ENCODE peak calls at places on chromosomes 4 and X, in ten cellular contexts. One of them, this sample, is unnamed.

GRCh38 chr4:100547541-100548208 is 29.9 kb upstream of the EMCN start:
- DNase-seq in BJ: no peak
- DNase-seq in HepG2: peak
- DNase-seq in heart left ventricle: no peak
- DNase-seq in breast epithelium: no peak
- DNase-seq in GM23248: no peak
- DNase-seq in lower lobe of right lung: no peak
- DNase-seq in stomach: no peak
- DNase-seq in cardiac muscle cell: no peak
- DNase-seq in retinal pigment epithelial cell: peak
- DNase-seq in this sample: no peak

GRCh38 chrX:78199851-78200250 is 60.4 kb upstream of the TAF9B start:
- DNase-seq in BJ: no peak
- DNase-seq in HepG2: peak
- DNase-seq in heart left ventricle: no peak
- DNase-seq in breast epithelium: no peak
- DNase-seq in GM23248: peak
- DNase-seq in lower lobe of right lung: no peak
- DNase-seq in stomach: no peak
- DNase-seq in cardiac muscle cell: peak
- DNase-seq in retinal pigment epithelial cell: no peak
- DNase-seq in this sample: no peak

GRCh38 chr4:7124643-7125442 is 57.0 kb upstream of the GRPEL1 start:
- DNase-seq in BJ: no peak
- DNase-seq in HepG2: peak
- DNase-seq in heart left ventricle: no peak
- DNase-seq in breast epithelium: no peak
- DNase-seq in GM23248: peak
- DNase-seq in lower lobe of right lung: no peak
- DNase-seq in stomach: peak
- DNase-seq in cardiac muscle cell: peak
- DNase-seq in retinal pigment epithelial cell: peak
- DNase-seq in this sample: peak

GRCh38 chr4:2322801-2323200 is 60.9 kb upstream of the MXD4 start:
- DNase-seq in BJ: peak
- DNase-seq in HepG2: no peak
- DNase-seq in heart left ventricle: no peak
- DNase-seq in breast epithelium: no peak
- DNase-seq in GM23248: no peak
- DNase-seq in lower lobe of right lung: no peak
- DNase-seq in stomach: no peak
- DNase-seq in cardiac muscle cell: no peak
- DNase-seq in retinal pigment epithelial cell: no peak
- DNase-seq in this sample: no peak

GRCh38 chr4:27090406-27090805 is 229.8 kb downstream of the STIM2 start:
- DNase-seq in BJ: no peak
- DNase-seq in HepG2: no peak
- DNase-seq in heart left ventricle: no peak
- DNase-seq in breast epithelium: no peak
- DNase-seq in GM23248: no peak
- DNase-seq in lower lobe of right lung: no peak
- DNase-seq in stomach: no peak
- DNase-seq in cardiac muscle cell: no peak
- DNase-seq in retinal pigment epithelial cell: no peak
- DNase-seq in this sample: no peak

GRCh38 chrX:77446840-77447239 is 349 bp upstream of the FGF16 start:
- DNase-seq in BJ: no peak
- DNase-seq in HepG2: no peak
- DNase-seq in heart left ventricle: no peak
- DNase-seq in breast epithelium: no peak
- DNase-seq in GM23248: peak
- DNase-seq in lower lobe of right lung: no peak
- DNase-seq in stomach: no peak
- DNase-seq in cardiac muscle cell: peak
- DNase-seq in retinal pigment epithelial cell: no peak
- DNase-seq in this sample: no peak

GRCh38 chr4:3642056-3642630 is 109.9 kb upstream of the LRPAP1 start:
- DNase-seq in BJ: no peak
- DNase-seq in HepG2: no peak
- DNase-seq in heart left ventricle: no peak
- DNase-seq in breast epithelium: no peak
- DNase-seq in GM23248: no peak
- DNase-seq in lower lobe of right lung: peak
- DNase-seq in stomach: no peak
- DNase-seq in cardiac muscle cell: no peak
- DNase-seq in retinal pigment epithelial cell: no peak
- DNase-seq in this sample: no peak

GRCh38 chr4:68466185-68466584 is 18.9 kb downstream of the TMPRSS11E start:
- DNase-seq in BJ: peak
- DNase-seq in HepG2: no peak
- DNase-seq in heart left ventricle: no peak
- DNase-seq in breast epithelium: no peak
- DNase-seq in GM23248: peak
- DNase-seq in lower lobe of right lung: no peak
- DNase-seq in stomach: no peak
- DNase-seq in cardiac muscle cell: peak
- DNase-seq in retinal pigment epithelial cell: peak
- DNase-seq in this sample: no peak

GRCh38 chrX:13120017-13120416 is 75.6 kb upstream of the FAM9C start:
- DNase-seq in BJ: no peak
- DNase-seq in HepG2: peak
- DNase-seq in heart left ventricle: peak
- DNase-seq in breast epithelium: no peak
- DNase-seq in GM23248: peak
- DNase-seq in lower lobe of right lung: peak
- DNase-seq in stomach: peak
- DNase-seq in cardiac muscle cell: peak
- DNase-seq in retinal pigment epithelial cell: peak
- DNase-seq in this sample: peak

GRCh38 chr4:24995346-24995745 is 35.4 kb downstream of the LGI2 start:
- DNase-seq in BJ: no peak
- DNase-seq in HepG2: no peak
- DNase-seq in heart left ventricle: no peak
- DNase-seq in breast epithelium: no peak
- DNase-seq in GM23248: no peak
- DNase-seq in lower lobe of right lung: no peak
- DNase-seq in stomach: no peak
- DNase-seq in cardiac muscle cell: peak
- DNase-seq in retinal pigment epithelial cell: no peak
- DNase-seq in this sample: no peak

GRCh38 chr4:101400096-101400495 is 52.8 kb upstream of the PPP3CA start:
- DNase-seq in BJ: no peak
- DNase-seq in HepG2: no peak
- DNase-seq in heart left ventricle: no peak
- DNase-seq in breast epithelium: no peak
- DNase-seq in GM23248: peak
- DNase-seq in lower lobe of right lung: no peak
- DNase-seq in stomach: no peak
- DNase-seq in cardiac muscle cell: peak
- DNase-seq in retinal pigment epithelial cell: no peak
- DNase-seq in this sample: no peak

GRCh38 chr4:169207436-169208089 is 63.2 kb downstream of the SH3RF1 start:
- DNase-seq in BJ: no peak
- DNase-seq in HepG2: no peak
- DNase-seq in heart left ventricle: no peak
- DNase-seq in breast epithelium: no peak
- DNase-seq in GM23248: no peak
- DNase-seq in lower lobe of right lung: no peak
- DNase-seq in stomach: no peak
- DNase-seq in cardiac muscle cell: peak
- DNase-seq in retinal pigment epithelial cell: no peak
- DNase-seq in this sample: no peak

GRCh38 chrX:68147848-68148247 is 285.4 kb downstream of the OPHN1 start:
- DNase-seq in BJ: no peak
- DNase-seq in HepG2: no peak
- DNase-seq in heart left ventricle: no peak
- DNase-seq in breast epithelium: no peak
- DNase-seq in GM23248: no peak
- DNase-seq in lower lobe of right lung: no peak
- DNase-seq in stomach: no peak
- DNase-seq in cardiac muscle cell: no peak
- DNase-seq in retinal pigment epithelial cell: no peak
- DNase-seq in this sample: no peak

GRCh38 chr4:38752393-38752961 is 30.3 kb downstream of the TLR10 start:
- DNase-seq in BJ: no peak
- DNase-seq in HepG2: no peak
- DNase-seq in heart left ventricle: no peak
- DNase-seq in breast epithelium: no peak
- DNase-seq in GM23248: peak
- DNase-seq in lower lobe of right lung: no peak
- DNase-seq in stomach: no peak
- DNase-seq in cardiac muscle cell: peak
- DNase-seq in retinal pigment epithelial cell: no peak
- DNase-seq in this sample: no peak

GRCh38 chr4:153541426-153542096 is 75.4 kb downstream of the TMEM131L start:
- DNase-seq in BJ: peak
- DNase-seq in HepG2: no peak
- DNase-seq in heart left ventricle: no peak
- DNase-seq in breast epithelium: no peak
- DNase-seq in GM23248: peak
- DNase-seq in lower lobe of right lung: no peak
- DNase-seq in stomach: no peak
- DNase-seq in cardiac muscle cell: peak
- DNase-seq in retinal pigment epithelial cell: peak
- DNase-seq in this sample: no peak

GRCh38 chr4:13524504-13525243 is 19.6 kb downstream of the NKX3-2 start:
- DNase-seq in BJ: no peak
- DNase-seq in HepG2: no peak
- DNase-seq in heart left ventricle: no peak
- DNase-seq in breast epithelium: no peak
- DNase-seq in GM23248: peak
- DNase-seq in lower lobe of right lung: no peak
- DNase-seq in stomach: no peak
- DNase-seq in cardiac muscle cell: peak
- DNase-seq in retinal pigment epithelial cell: no peak
- DNase-seq in this sample: no peak

GRCh38 chr4:45006078-45006477 is 279.7 kb upstream of the GNPDA2 start:
- DNase-seq in BJ: no peak
- DNase-seq in HepG2: no peak
- DNase-seq in heart left ventricle: no peak
- DNase-seq in breast epithelium: no peak
- DNase-seq in GM23248: no peak
- DNase-seq in lower lobe of right lung: no peak
- DNase-seq in stomach: no peak
- DNase-seq in cardiac muscle cell: no peak
- DNase-seq in retinal pigment epithelial cell: no peak
- DNase-seq in this sample: no peak

GRCh38 chr4:37758226-37758625 is 68.3 kb upstream of the PGM2 start:
- DNase-seq in BJ: no peak
- DNase-seq in HepG2: peak
- DNase-seq in heart left ventricle: no peak
- DNase-seq in breast epithelium: no peak
- DNase-seq in GM23248: peak
- DNase-seq in lower lobe of right lung: no peak
- DNase-seq in stomach: no peak
- DNase-seq in cardiac muscle cell: peak
- DNase-seq in retinal pigment epithelial cell: no peak
- DNase-seq in this sample: no peak

GRCh38 chr4:81032174-81032551 is 1.7 kb downstream of the BMP3 start:
- DNase-seq in BJ: no peak
- DNase-seq in HepG2: no peak
- DNase-seq in heart left ventricle: no peak
- DNase-seq in breast epithelium: no peak
- DNase-seq in GM23248: no peak
- DNase-seq in lower lobe of right lung: no peak
- DNase-seq in stomach: no peak
- DNase-seq in cardiac muscle cell: no peak
- DNase-seq in retinal pigment epithelial cell: no peak
- DNase-seq in this sample: no peak
- H3K4me3 ChIP-seq in BJ: no peak
- H3K4me3 ChIP-seq in HepG2: no peak
- H3K4me3 ChIP-seq in heart left ventricle: no peak
- H3K4me3 ChIP-seq in breast epithelium: no peak
- H3K4me3 ChIP-seq in GM23248: no peak
- H3K4me3 ChIP-seq in lower lobe of right lung: peak
- H3K4me3 ChIP-seq in stomach: no peak
- H3K4me3 ChIP-seq in cardiac muscle cell: no peak
- H3K4me3 ChIP-seq in retinal pigment epithelial cell: no peak
- H3K4me3 ChIP-seq in this sample: no peak

DNA sequence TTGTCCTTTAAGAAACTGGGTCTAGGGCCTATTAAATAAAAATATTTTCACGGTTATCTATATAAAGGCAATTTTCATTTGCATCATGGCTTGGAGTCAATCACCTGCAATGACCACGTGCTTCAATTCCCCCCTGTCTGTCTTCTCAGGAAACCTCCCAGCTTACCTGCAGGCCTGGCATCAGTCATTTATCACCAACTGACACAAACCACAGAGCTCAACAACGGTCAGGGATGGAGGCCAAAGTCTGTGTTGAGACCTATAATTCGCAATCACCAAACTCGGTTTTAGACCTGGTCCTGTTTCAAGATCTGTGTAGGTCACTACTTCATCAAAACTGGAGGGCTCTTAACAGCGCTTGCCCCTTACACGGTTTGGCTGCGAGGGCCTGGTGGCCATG is 1.9 kb downstream of the SLC9A7 start:
- DNase-seq in BJ: no peak
- DNase-seq in HepG2: no peak
- DNase-seq in heart left ventricle: no peak
- DNase-seq in breast epithelium: no peak
- DNase-seq in GM23248: no peak
- DNase-seq in lower lobe of right lung: no peak
- DNase-seq in stomach: no peak
- DNase-seq in cardiac muscle cell: no peak
- DNase-seq in retinal pigment epithelial cell: no peak
- DNase-seq in this sample: no peak
- H3K4me3 ChIP-seq in BJ: no peak
- H3K4me3 ChIP-seq in HepG2: peak
- H3K4me3 ChIP-seq in heart left ventricle: no peak
- H3K4me3 ChIP-seq in breast epithelium: no peak
- H3K4me3 ChIP-seq in GM23248: peak
- H3K4me3 ChIP-seq in lower lobe of right lung: no peak
- H3K4me3 ChIP-seq in stomach: peak
- H3K4me3 ChIP-seq in cardiac muscle cell: no peak
- H3K4me3 ChIP-seq in retinal pigment epithelial cell: no peak
- H3K4me3 ChIP-seq in this sample: no peak

GRCh38 chr4:749771-750666 is 44.4 kb downstream of the PCGF3 start:
- DNase-seq in BJ: no peak
- DNase-seq in HepG2: no peak
- DNase-seq in heart left ventricle: no peak
- DNase-seq in breast epithelium: no peak
- DNase-seq in GM23248: peak
- DNase-seq in lower lobe of right lung: no peak
- DNase-seq in stomach: no peak
- DNase-seq in cardiac muscle cell: peak
- DNase-seq in retinal pigment epithelial cell: no peak
- DNase-seq in this sample: no peak
- H3K4me3 ChIP-seq in BJ: no peak
- H3K4me3 ChIP-seq in HepG2: no peak
- H3K4me3 ChIP-seq in heart left ventricle: no peak
- H3K4me3 ChIP-seq in breast epithelium: no peak
- H3K4me3 ChIP-seq in GM23248: no peak
- H3K4me3 ChIP-seq in lower lobe of right lung: no peak
- H3K4me3 ChIP-seq in stomach: no peak
- H3K4me3 ChIP-seq in cardiac muscle cell: no peak
- H3K4me3 ChIP-seq in retinal pigment epithelial cell: no peak
- H3K4me3 ChIP-seq in this sample: no peak

DNA sequence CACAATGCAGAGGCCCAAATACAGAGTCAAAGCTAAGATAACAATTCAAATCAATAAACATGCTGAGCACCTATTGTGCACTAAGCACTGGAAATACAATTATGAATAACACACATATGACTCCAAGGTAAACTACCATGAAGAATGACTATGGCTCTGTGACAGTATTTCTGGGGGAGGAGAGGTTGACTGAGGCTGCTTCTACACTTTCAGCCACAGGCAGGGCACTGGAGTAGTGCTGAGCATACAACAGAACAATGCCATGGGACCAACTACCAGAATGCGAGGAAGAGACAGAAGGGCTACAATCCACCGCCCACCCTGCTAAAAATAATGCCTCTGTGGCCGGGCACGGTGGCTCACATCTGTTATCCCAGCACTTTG is 13.7 kb downstream of the TEC start:
- DNase-seq in BJ: no peak
- DNase-seq in HepG2: no peak
- DNase-seq in heart left ventricle: no peak
- DNase-seq in breast epithelium: no peak
- DNase-seq in GM23248: no peak
- DNase-seq in lower lobe of right lung: no peak
- DNase-seq in stomach: no peak
- DNase-seq in cardiac muscle cell: no peak
- DNase-seq in retinal pigment epithelial cell: no peak
- DNase-seq in this sample: no peak
- H3K4me3 ChIP-seq in BJ: no peak
- H3K4me3 ChIP-seq in HepG2: no peak
- H3K4me3 ChIP-seq in heart left ventricle: no peak
- H3K4me3 ChIP-seq in breast epithelium: no peak
- H3K4me3 ChIP-seq in GM23248: no peak
- H3K4me3 ChIP-seq in lower lobe of right lung: no peak
- H3K4me3 ChIP-seq in stomach: no peak
- H3K4me3 ChIP-seq in cardiac muscle cell: no peak
- H3K4me3 ChIP-seq in retinal pigment epithelial cell: no peak
- H3K4me3 ChIP-seq in this sample: no peak

This sample was measured in testis.